ENCODE peak calls at places on chromosomes 13 and 19, in four cellular contexts. W is SK-N-SH, E is K562, G is HepG2. U is an unnamed sample.

GRCh38 chr13:40388617-40389016 is 277.8 kb downstream of the FOXO1 start:
- DNase-seq in E (no peak), W (no peak), G (no peak), U (no peak)

GRCh38 chr13:32225494-32225931 is 89.7 kb downstream of the ZAR1L start:
- DNase-seq in W (no peak), G (no peak), E (no peak), U (no peak)

GRCh38 chr13:39765801-39766463 is 110.5 kb downstream of the COG6 start:
- DNase-seq in W (peak; percentile 42), G (no peak), E (no peak), U (peak; percentile 42)

GRCh38 chr13:99982021-99982740 is 597 bp downstream of the ZIC2 start:
- DNase-seq in E (peak; percentile 17), W (peak; percentile 55), G (no peak), U (no peak)

GRCh38 chr13:96032717-96033116 is 20.5 kb downstream of the UGGT2 start:
- DNase-seq in E (no peak), W (no peak), G (no peak), U (no peak)

GRCh38 chr19:46489445-46490272 is 6.0 kb downstream of the PNMA8B start:
- DNase-seq in W (peak; percentile 37), G (no peak), E (peak; percentile 57), U (peak; percentile 55)

GRCh38 chr19:40413291-40413994 is at the start of gene PRX:
- DNase-seq in E (peak; percentile 56), W (peak; percentile 72), G (no peak), U (peak; percentile 88)

GRCh38 chr19:34325961-34326360 is 39.0 kb upstream of the GPI start:
- DNase-seq in E (no peak), G (no peak), W (no peak), U (no peak)

GRCh38 chr13:101457176-101457575 is 4.7 kb downstream of the ITGBL1 start:
- DNase-seq in G (no peak), E (no peak), W (no peak), U (no peak)

DNA sequence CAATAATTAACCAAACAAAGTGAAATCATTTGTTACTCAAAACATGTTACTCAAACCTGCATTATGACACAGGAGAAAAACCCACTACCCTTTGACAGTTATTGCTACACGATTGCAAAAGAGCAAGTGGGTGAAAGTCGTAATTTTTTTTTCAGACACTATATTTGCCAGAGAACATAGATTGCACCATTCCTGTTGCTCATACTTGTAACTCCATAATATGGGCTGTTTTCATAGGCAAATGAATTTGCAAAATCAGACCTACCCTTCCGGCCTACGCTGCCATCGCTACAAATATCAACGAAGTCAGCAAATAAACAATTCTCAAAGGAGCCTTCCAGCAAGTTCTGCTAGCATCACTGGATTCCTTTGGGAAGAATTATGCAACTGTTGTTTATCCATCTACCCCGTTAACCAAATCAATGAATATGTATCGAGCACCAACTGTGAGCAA is 396.5 kb downstream of the IRS2 start:
- DNase-seq in G (no peak), E (no peak), W (no peak), U (no peak)
- TF ChIP-seq FOXJ3 in G (no peak), E (no peak), W (no peak), U (no peak)

GRCh38 chr19:622666-623065 is 10.7 kb downstream of the POLRMT start:
- DNase-seq in G (no peak), E (no peak), W (no peak), U (no peak)

GRCh38 chr19:623175-623916 is 10.0 kb downstream of the POLRMT start:
- DNase-seq in E (no peak), G (no peak), W (no peak), U (no peak)

GRCh38 chr19:624433-625109 is 8.8 kb downstream of the POLRMT start:
- DNase-seq in E (no peak), W (no peak), G (no peak), U (no peak)

GRCh38 chr19:625257-625656 is 8.1 kb downstream of the POLRMT start:
- DNase-seq in G (no peak), W (no peak), E (no peak), U (no peak)

GRCh38 chr19:623974-624373 is 9.4 kb downstream of the POLRMT start:
- DNase-seq in W (no peak), E (no peak), G (no peak), U (no peak)
- TF ChIP-seq FOXJ3 in W (no peak), E (no peak), G (no peak), U (no peak)

DNA sequence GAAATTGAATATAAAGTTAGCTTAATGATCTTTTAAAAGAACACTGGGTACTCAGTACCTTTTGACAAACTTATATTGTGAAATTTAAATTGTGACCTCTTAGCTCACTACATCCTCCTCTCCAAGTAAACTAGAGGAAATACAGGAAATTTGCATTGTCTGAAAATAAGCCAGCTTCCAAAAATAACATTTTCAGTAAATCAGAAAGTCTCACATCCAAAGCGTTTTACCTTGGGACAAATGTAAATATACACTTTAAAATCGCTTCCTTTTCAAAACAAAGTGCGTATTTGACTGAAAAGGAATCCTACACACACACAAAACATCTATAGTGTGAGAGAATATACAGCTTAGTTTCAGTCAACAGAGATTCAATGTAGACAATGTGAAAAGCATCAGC is 2.1 kb upstream of the EFNB2 start:
- DNase-seq in E (no peak), G (no peak), W (no peak), U (no peak)
- TF ChIP-seq FOXJ3 in E (no peak), G (no peak), W (no peak), U (no peak)

GRCh38 chr13:26872444-26873173 is 112.0 kb upstream of the GPR12 start:
- DNase-seq in E (peak; percentile 59), G (peak; percentile 31), W (peak; percentile 74), U (peak; percentile 88)
- TF ChIP-seq FOXJ3 in E (no peak), G (no peak), W (peak; percentile 54), U (no peak)

GRCh38 chr19:54094601-54095000 is 6.0 kb downstream of the OSCAR start:
- DNase-seq in G (no peak), E (no peak), W (no peak), U (no peak)

GRCh38 chr19:54102421-54103169 is at the start of gene NDUFA3:
- DNase-seq in G (peak; percentile 96), E (peak; percentile 99), W (peak; percentile 100), U (peak; percentile 98)

GRCh38 chr19:54095136-54095858 is 5.3 kb downstream of the OSCAR start:
- DNase-seq in G (no peak), W (no peak), E (no peak), U (no peak)

GRCh38 chr19:54100560-54100959 is at the start of gene OSCAR:
- DNase-seq in W (no peak), G (peak; percentile 29), E (no peak), U (no peak)

GRCh38 chr19:54096642-54097106 is 3.9 kb downstream of the OSCAR start:
- DNase-seq in E (peak; percentile 36), G (no peak), W (no peak), U (peak; percentile 44)
- TF ChIP-seq FOXJ3 in E (no peak), G (no peak), W (no peak), U (no peak)

DNA sequence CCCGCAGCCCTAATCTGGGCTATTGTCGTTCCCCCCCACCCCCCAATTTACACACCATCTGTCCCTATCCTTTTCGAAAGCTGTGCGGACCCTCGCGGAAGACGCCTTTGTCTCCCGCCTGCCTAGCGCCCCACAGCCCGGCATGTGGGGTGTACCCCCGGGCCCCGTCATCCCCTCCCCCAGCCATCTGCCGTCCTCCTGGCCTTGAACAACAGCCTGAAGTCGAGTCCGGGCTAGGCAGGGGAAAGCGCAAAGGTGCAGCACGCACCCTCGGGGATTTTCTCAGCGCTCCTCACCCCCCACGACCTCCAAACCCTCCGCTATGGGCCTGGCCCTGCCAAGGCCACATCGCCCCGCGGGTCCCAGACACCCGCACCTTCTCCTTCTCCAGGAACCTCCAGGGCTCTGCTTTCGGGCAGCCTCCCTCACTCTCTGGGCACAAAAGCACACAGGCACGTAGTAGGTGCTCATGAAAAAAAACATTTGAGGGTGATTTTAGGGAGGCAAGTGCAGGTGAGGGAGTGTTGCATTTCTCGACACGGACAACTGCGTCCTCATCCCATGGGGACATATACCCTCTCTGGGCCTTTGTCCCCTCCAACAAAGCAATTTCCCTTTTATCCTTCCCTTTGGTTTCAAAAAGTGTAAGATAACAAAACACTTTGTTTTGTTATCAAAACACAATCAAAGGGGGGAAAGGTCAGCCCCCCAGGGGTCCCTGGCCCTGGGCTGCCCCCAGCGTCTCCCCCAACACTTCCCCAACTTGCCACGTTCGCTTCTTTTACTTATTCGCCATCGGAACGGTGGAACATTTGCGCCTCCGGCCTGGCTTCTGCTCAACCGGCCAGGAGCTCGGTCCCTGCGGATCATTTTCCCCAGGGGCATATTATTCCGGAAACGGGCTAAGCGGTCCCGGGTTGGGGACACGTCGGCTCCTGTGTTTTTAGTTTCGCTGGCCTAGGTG is 16.4 kb downstream of the CCDC124 start:
- DNase-seq in E (no peak), G (no peak), W (no peak), U (peak; percentile 45)
- TF ChIP-seq FOXJ3 in E (no peak), G (no peak), W (no peak), U (no peak)

DNA sequence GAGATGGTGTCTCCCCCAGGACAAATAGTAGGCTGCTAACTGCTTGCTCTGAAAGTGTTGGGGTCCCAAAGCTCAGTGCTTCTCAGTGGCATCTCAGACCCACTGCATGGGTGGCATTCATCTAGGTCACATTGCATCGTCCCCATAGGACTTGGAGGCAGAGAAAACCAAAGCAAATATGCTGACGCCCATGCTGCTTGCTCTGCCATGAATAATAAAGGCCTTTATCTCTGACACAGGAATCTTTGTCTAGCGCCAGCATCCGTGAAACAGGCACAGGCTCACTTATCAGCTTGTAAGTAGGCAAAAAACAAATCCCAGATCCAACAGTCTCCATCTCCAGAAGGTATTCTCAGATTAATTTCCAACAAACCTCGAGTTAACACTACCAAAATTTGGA is 18.9 kb upstream of the IPO5 start:
- DNase-seq in W (no peak), E (no peak), G (no peak), U (no peak)
- TF ChIP-seq FOXJ3 in W (no peak), E (no peak), G (no peak), U (no peak)